ENCODE peak calls at places on chromosomes 13 and 19, in eight cellular contexts. H, M, T, Q, I, N, K and P are unnamed samples. For H3K36me3, the result is how much of the 10 kb centered on the place peaks cover.

GRCh38 chr13:95931300-95932025 is 121.7 kb downstream of the UGGT2 start:
- DNase-seq in H (no peak), M (no peak), T (no peak), Q (no peak), I (no peak), N (no peak), K (no peak), P (no peak)

GRCh38 chr13:41825691-41826090 is 135.2 kb downstream of the VWA8 start:
- DNase-seq in H (no peak), M (no peak), T (no peak), Q (no peak), I (no peak), N (no peak), K (no peak), P (no peak)

GRCh38 chr13:84358601-84359000 is 476.3 kb upstream of the SLITRK1 start:
- DNase-seq in H (no peak), M (no peak), T (no peak), Q (no peak), I (no peak), N (no peak), K (no peak), P (no peak)

GRCh38 chr13:46367622-46368327 is 19.3 kb downstream of the RUBCNL start:
- DNase-seq in H (no peak), M (no peak), T (no peak), Q (no peak), I (no peak), N (no peak), K (no peak), P (no peak)

GRCh38 chr19:10535613-10536012 is 8.1 kb upstream of the ATG4D start:
- DNase-seq in H (no peak), M (no peak), T (no peak), Q (no peak), I (no peak), N (no peak), K (no peak), P (no peak)

GRCh38 chr13:26528527-26528926 is 29.0 kb upstream of the WASF3 start:
- DNase-seq in H (no peak), M (no peak), T (no peak), Q (no peak), I (no peak), N (no peak), K (no peak), P (no peak)

GRCh38 chr19:17107546-17108452 is 32.2 kb downstream of the MYO9B start:
- DNase-seq in H (peak), M (peak), T (peak), Q (peak), I (no peak), N (no peak), K (peak), P (peak)

GRCh38 chr13:28753208-28753892 is 34.6 kb upstream of the SLC46A3 start:
- DNase-seq in H (peak), M (no peak), T (peak), Q (peak), I (no peak), N (peak), K (no peak), P (peak)

GRCh38 chr19:42816901-42817300 is 51.4 kb upstream of the PSG8 start:
- DNase-seq in H (no peak), M (no peak), T (no peak), Q (no peak), I (no peak), N (no peak), K (no peak), P (no peak)

GRCh38 chr19:18423258-18424020 is 4.2 kb downstream of the SSBP4 start:
- DNase-seq in H (no peak), M (no peak), T (no peak), Q (no peak), I (no peak), N (no peak), K (no peak), P (no peak)

GRCh38 chr19:18667531-18668251 is 15.8 kb upstream of the CRTC1 start:
- DNase-seq in H (no peak), M (no peak), T (no peak), Q (no peak), I (no peak), N (no peak), K (no peak), P (peak)

GRCh38 chr19:16850133-16850532 is 20.9 kb downstream of the SIN3B start:
- DNase-seq in H (no peak), M (no peak), T (no peak), Q (no peak), I (no peak), N (no peak), K (no peak), P (no peak)

GRCh38 chr13:23673354-23673753 is 103.1 kb downstream of the TNFRSF19 start:
- DNase-seq in H (no peak), M (no peak), T (no peak), Q (no peak), I (no peak), N (peak), K (no peak), P (no peak)

GRCh38 chr19:41882568-41883462 is at the start of gene ARHGEF1:
- DNase-seq in H (peak), M (peak), T (no peak), Q (no peak), I (peak), N (no peak), K (peak), P (peak)

GRCh38 chr13:113545931-113546516 is 38.5 kb upstream of the TFDP1 start:
- DNase-seq in H (peak), M (peak), T (no peak), Q (no peak), I (no peak), N (no peak), K (peak), P (no peak)

GRCh38 chr13:93226623-93227279 is at the start of gene GPC6:
- DNase-seq in H (peak), M (no peak), T (peak), Q (peak), I (peak), N (no peak), K (peak), P (no peak)

GRCh38 chr19:6476896-6477431 is 4.6 kb downstream of the DENND1C start:
- DNase-seq in H (no peak), M (no peak), T (no peak), Q (no peak), I (no peak), N (no peak), K (no peak), P (peak)

GRCh38 chr19:42323852-42324654 is 1.4 kb upstream of the MEGF8 start:
- DNase-seq in H (peak), M (peak), T (no peak), Q (no peak), I (no peak), N (no peak), K (peak), P (peak)

GRCh38 chr13:106961219-106961618 is 393.3 kb upstream of the ARGLU1 start:
- DNase-seq in H (no peak), M (no peak), T (no peak), Q (no peak), I (no peak), N (no peak), K (no peak), P (no peak)

GRCh38 chr13:59746291-59746962 is 417.3 kb downstream of the DIAPH3 start:
- DNase-seq in H (peak), M (no peak), T (no peak), Q (no peak), I (no peak), N (no peak), K (no peak), P (no peak)

GRCh38 chr19:49513746-49514118 is 1.3 kb downstream of the FCGRT start:
- DNase-seq in H (no peak), M (no peak), T (no peak), Q (no peak), I (no peak), N (no peak), K (peak), P (no peak)

DNA sequence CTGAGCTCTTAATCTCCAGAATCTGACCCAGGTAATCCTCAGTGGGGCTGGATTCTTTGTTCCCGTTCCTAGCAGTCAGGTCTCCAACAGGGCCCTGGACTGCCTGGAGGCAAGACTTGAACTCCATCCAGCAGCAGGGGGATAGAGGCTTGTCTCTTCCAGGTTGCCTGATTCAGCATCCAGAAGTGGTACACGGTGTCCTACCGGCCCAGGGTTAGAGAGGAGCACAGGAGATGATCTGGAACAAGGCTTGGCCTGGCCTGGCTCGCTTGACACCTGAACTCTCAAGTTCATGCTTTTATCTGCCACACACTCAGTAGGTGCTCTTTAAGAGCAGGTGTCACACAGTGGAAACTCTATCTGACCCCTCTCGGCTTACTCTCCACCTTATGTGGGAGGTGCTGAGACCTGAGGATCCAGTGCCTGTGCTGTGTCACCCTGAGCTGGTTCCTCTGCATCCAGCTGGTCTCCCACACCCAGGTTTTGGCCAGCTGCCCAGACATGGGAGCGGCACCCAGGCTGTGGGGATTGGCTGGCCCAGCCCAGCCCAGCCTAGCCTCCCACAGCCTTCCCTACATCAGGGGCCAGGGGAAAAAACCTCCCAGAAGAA is at the start of gene CYP4F3:
- DNase-seq in H (peak), M (peak), T (peak), Q (peak), I (peak), N (no peak), K (peak), P (peak)
- TF ChIP-seq EP300 in H (no peak), M (no peak), T (no peak), Q (no peak), I (peak), N (no peak), K (no peak), P (no peak)

GRCh38 chr13:110637747-110638146 is 22.4 kb downstream of the NAXD start:
- DNase-seq in H (no peak), M (no peak), T (no peak), Q (no peak), I (no peak), N (no peak), K (peak), P (no peak)
- H3K36me3 ChIP-seq in H (under half), M (under half), T (under half), Q (under half), I (half or more), N (half or more), K (half or more), P (half or more)

GRCh38 chr19:3514930-3515329 is 8.8 kb downstream of the FZR1 start:
- DNase-seq in H (no peak), M (no peak), T (no peak), Q (no peak), I (no peak), N (no peak), K (no peak), P (peak)

GRCh38 chr19:3517638-3518037 is 11.5 kb downstream of the FZR1 start:
- DNase-seq in H (no peak), M (no peak), T (no peak), Q (no peak), I (no peak), N (no peak), K (no peak), P (no peak)

GRCh38 chr19:3515891-3516422 is 9.8 kb downstream of the FZR1 start:
- DNase-seq in H (no peak), M (no peak), T (no peak), Q (no peak), I (no peak), N (no peak), K (no peak), P (peak)

GRCh38 chr19:3518231-3518630 is 12.1 kb downstream of the FZR1 start:
- DNase-seq in H (no peak), M (no peak), T (no peak), Q (no peak), I (no peak), N (no peak), K (no peak), P (peak)

GRCh38 chr19:3516675-3517207 is 10.6 kb downstream of the FZR1 start:
- DNase-seq in H (peak), M (no peak), T (no peak), Q (no peak), I (no peak), N (no peak), K (peak), P (no peak)
- TF ChIP-seq EP300 in H (no peak), M (no peak), T (no peak), Q (no peak), I (no peak), N (no peak), K (no peak), P (no peak)

GRCh38 chr19:4653793-4654436 is 14.6 kb downstream of the TNFAIP8L1 start:
- DNase-seq in H (no peak), M (no peak), T (no peak), Q (no peak), I (no peak), N (no peak), K (no peak), P (peak)

GRCh38 chr19:4654437-4655361 is 15.4 kb downstream of the TNFAIP8L1 start:
- DNase-seq in H (no peak), M (no peak), T (peak), Q (no peak), I (peak), N (no peak), K (no peak), P (no peak)

GRCh38 chr19:4657835-4658234 is 12.3 kb downstream of the MYDGF start:
- DNase-seq in H (no peak), M (no peak), T (no peak), Q (no peak), I (no peak), N (no peak), K (no peak), P (no peak)

GRCh38 chr19:4657262-4657661 is 12.9 kb downstream of the MYDGF start:
- DNase-seq in H (no peak), M (no peak), T (no peak), Q (no peak), I (no peak), N (no peak), K (no peak), P (no peak)

DNA sequence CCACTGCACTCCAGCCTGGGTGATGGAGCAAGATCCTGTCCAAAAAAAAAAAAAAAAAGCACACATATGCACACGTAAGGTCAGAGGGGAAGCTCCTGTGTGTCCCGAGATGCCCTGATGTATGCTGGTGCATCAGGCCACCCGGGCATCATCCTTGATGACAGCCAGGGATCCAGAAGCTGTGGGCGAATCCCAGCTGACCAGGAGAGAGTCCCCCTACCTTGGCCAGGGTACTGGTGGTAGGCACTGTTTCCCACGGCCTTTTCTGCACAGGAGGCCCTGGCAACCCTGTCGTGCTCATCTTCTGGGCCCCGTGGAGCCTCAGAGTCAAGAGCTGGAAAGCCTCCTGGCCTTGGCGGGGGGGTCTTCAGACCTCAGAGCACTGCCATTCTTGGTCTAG is 14.0 kb downstream of the MYDGF start:
- DNase-seq in H (no peak), M (no peak), T (no peak), Q (no peak), I (no peak), N (no peak), K (no peak), P (no peak)
- H3K36me3 ChIP-seq in H (under half), M (under half), T (under half), Q (under half), I (half or more), N (under half), K (under half), P (half or more)

DNA sequence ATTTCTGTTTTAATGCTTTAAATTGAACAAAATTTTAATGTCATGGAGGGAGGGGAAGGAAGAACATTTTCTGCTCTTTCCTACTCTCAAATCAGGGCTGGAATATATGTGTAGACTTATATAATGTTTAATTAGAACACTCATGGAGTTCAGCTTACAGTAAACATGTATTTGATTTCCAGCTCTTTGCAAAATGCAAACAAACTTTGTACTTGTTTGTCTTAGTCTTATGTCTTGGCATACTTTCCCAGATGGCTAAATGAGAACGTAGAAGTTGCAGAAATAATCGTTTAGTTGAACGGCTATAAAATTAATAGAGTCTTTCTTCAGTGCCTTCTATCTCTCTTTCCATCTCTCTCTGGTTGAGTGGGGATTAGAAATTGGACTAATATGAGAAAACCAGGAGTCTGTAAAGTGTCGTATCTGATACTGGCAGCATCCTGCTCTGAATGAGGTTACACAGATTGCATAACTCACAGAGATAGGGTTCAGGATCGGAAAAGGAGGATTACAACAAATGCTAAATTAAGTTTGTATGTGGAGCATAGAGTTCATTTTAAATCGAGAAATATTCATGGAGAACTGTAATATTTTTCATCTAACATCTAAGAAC is 82.3 kb downstream of the FGF9 start:
- DNase-seq in H (no peak), M (no peak), T (no peak), Q (no peak), I (no peak), N (no peak), K (no peak), P (no peak)
- TF ChIP-seq EP300 in H (no peak), M (no peak), T (no peak), Q (no peak), I (no peak), N (no peak), K (no peak), P (no peak)

DNA sequence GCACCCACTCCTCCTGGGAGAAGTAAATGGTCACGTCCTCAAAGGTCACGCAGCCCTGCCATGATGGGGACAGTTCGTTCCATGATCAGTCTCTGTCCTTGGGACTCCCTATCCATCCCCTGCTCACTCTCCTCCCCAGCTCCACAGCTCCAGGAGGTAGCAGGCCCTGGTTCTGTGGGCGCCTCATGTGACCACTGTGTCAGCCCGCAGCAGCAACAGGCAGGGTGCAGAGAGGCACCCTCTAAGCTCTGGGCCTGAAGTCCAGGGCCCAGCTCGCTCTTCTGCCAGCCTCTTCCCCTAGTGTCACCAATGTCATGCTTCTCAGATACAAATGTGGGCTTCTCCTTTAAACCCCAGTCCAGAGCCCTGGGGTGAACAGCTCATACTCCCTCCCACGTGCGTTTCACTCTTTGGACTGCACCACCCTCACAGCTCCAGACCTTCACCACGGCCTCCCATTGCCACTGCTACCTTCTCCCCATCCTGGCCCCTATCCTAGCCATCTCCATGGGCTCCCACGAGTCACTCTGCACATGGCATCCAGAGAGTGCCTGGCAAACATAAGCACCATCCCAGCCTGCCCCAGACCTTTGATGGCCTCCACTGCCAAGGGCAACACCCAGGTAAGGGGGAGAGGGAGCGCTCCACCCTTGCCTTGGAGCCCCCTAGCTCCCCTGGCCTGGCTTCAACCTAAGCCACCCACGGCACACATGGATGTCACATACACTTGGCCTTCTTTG is 2.9 kb downstream of the ZNF792 start:
- DNase-seq in H (no peak), M (no peak), T (no peak), Q (no peak), I (no peak), N (no peak), K (no peak), P (no peak)
- H3K36me3 ChIP-seq in H (under half), M (under half), T (under half), Q (under half), I (half or more), N (under half), K (under half), P (half or more)

GRCh38 chr13:65435590-65435989 is 1794.5 kb downstream of the PCDH9 start:
- DNase-seq in H (no peak), M (no peak), T (no peak), Q (no peak), I (no peak), N (no peak), K (no peak), P (no peak)
- TF ChIP-seq EP300 in H (no peak), M (no peak), T (no peak), Q (no peak), I (no peak), N (no peak), K (no peak), P (no peak)

DNA sequence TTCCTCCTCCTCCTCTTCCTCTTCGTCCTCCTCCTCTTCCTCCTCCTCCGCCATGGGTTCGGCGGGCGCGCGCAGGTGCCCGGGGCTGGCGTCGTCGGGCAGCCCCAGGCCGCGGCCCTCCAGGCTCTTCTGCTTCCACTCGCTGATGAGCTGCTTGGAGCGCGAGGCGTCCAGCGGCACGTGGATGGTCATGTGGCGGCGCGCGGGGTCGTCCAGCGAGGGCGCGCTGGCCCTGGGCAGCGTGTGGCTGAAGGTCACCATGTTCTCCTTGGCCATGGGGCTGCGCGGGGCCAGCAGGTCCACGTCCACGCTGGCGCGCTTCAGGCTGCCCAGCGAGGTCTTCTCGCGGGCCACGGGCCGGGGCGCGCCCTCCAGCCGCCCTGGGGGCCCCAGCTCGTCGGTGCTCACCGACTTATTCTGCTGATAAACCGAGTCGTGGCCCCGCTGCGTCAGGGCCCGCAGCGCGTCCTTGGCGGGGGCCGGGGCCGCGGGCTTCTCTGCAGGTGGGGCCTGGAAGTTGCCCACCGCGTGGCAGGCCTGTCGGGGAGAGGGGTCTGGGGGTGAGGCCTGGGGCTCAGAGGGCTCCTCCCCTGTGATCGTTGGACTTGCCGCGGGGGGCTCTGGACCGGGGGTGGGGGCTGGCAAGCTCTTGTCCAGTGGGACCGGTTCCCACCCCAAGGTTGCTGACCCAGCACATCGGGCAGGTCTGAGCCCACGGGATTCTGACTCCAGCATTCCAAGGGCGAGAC is 8.2 kb downstream of the PLPPR3 start:
- DNase-seq in H (no peak), M (no peak), T (no peak), Q (no peak), I (no peak), N (no peak), K (no peak), P (peak)
- H3K36me3 ChIP-seq in H (under half), M (under half), T (under half), Q (under half), I (half or more), N (under half), K (under half), P (half or more)

GRCh38 chr19:1189419-1189818 is 15.4 kb upstream of the SBNO2 start:
- DNase-seq in H (no peak), M (no peak), T (no peak), Q (no peak), I (peak), N (no peak), K (no peak), P (peak)
- TF ChIP-seq EP300 in H (no peak), M (no peak), T (no peak), Q (no peak), I (no peak), N (no peak), K (no peak), P (no peak)